ENCODE peak calls at places on chromosomes 1 and 21, in five cellular contexts. T, K, R, Y and V are unnamed samples.

GRCh38 chr21:45551316-45551715 is 9.1 kb upstream of the SLC19A1 start:
- DNase-seq in T (no peak), K (peak; percentile 75), R (peak; percentile 91), Y (no peak), V (no peak)

GRCh38 chr1:95084317-95085176 is 11.8 kb upstream of the ALG14 start:
- DNase-seq in T (peak; percentile 49), K (peak; percentile 28), R (peak; percentile 21), Y (peak; percentile 76), V (no peak)

GRCh38 chr1:67804710-67805109 is 28.6 kb downstream of the GNG12 start:
- DNase-seq in T (no peak), K (no peak), R (no peak), Y (peak; percentile 31), V (no peak)

GRCh38 chr21:25370311-25370744 is 237.0 kb downstream of the MRPL39 start:
- DNase-seq in T (no peak), K (peak; percentile 7), R (peak; percentile 99), Y (peak; percentile 57), V (no peak)

GRCh38 chr1:113809651-113810602 is 2.3 kb downstream of the RSBN1 start:
- DNase-seq in T (no peak), K (peak; percentile 87), R (peak; percentile 50), Y (no peak), V (no peak)

GRCh38 chr1:58739851-58740466 is 40.1 kb upstream of the MYSM1 start:
- DNase-seq in T (no peak), K (peak; percentile 62), R (peak; percentile 71), Y (peak; percentile 53), V (peak; percentile 52)

GRCh38 chr1:68116643-68117235 is 66.3 kb upstream of the DIRAS3 start:
- DNase-seq in T (no peak), K (peak; percentile 59), R (peak; percentile 61), Y (peak; percentile 53), V (peak; percentile 49)

GRCh38 chr1:3460653-3461237 is 6.3 kb downstream of the ARHGEF16 start:
- DNase-seq in T (no peak), K (peak; percentile 48), R (no peak), Y (no peak), V (no peak)

GRCh38 chr1:94236021-94236491 is 1.3 kb downstream of the ARHGAP29 start:
- DNase-seq in T (no peak), K (no peak), R (peak; percentile 8), Y (peak; percentile 39), V (peak; percentile 15)

GRCh38 chr1:59076612-59077011 is 220.3 kb upstream of the FGGY start:
- DNase-seq in T (no peak), K (peak; percentile 21), R (peak; percentile 34), Y (no peak), V (no peak)

GRCh38 chr1:8285103-8285502 is 32.8 kb upstream of the SLC45A1 start:
- DNase-seq in T (no peak), K (no peak), R (no peak), Y (no peak), V (no peak)

GRCh38 chr21:46128106-46128982 is 27.0 kb downstream of the FTCD start:
- DNase-seq in T (no peak), K (peak; percentile 12), R (no peak), Y (no peak), V (no peak)

GRCh38 chr1:21238141-21238800 is 52.0 kb downstream of the ECE1 start:
- DNase-seq in T (no peak), K (peak; percentile 30), R (peak; percentile 84), Y (peak; percentile 44), V (no peak)

GRCh38 chr1:47568763-47569162 is 130.9 kb downstream of the FOXD2 start:
- DNase-seq in T (no peak), K (no peak), R (no peak), Y (no peak), V (no peak)

GRCh38 chr1:79551321-79551720 is 544.8 kb upstream of the ADGRL4 start:
- DNase-seq in T (no peak), K (no peak), R (peak; percentile 52), Y (no peak), V (no peak)

GRCh38 chr1:40928699-40929098 is 50.8 kb upstream of the CTPS1 start:
- DNase-seq in T (no peak), K (no peak), R (no peak), Y (no peak), V (no peak)

GRCh38 chr21:31446206-31446900 is 102.3 kb upstream of the TIAM1 start:
- DNase-seq in T (no peak), K (no peak), R (no peak), Y (no peak), V (no peak)

GRCh38 chr1:110630770-110631663 is 24.9 kb upstream of the KCNA2 start:
- DNase-seq in T (peak; percentile 88), K (peak; percentile 42), R (peak; percentile 46), Y (peak; percentile 80), V (peak; percentile 69)

GRCh38 chr21:39313042-39313456 is 383 bp downstream of the BRWD1 start:
- DNase-seq in T (peak; percentile 46), K (peak; percentile 7), R (no peak), Y (no peak), V (peak; percentile 26)

GRCh38 chr21:46039891-46040660 is 57.8 kb upstream of the COL6A2 start:
- DNase-seq in T (no peak), K (no peak), R (no peak), Y (no peak), V (no peak)

GRCh38 chr1:240967070-240967724 is 355.2 kb upstream of the GREM2 start:
- DNase-seq in T (no peak), K (no peak), R (peak; percentile 0), Y (peak; percentile 57), V (no peak)

GRCh38 chr1:5982868-5983267 is 9.4 kb downstream of the NPHP4 start:
- DNase-seq in T (no peak), K (peak; percentile 53), R (no peak), Y (no peak), V (no peak)

GRCh38 chr1:36323636-36324321 is at the start of gene EVA1B:
- DNase-seq in T (peak; percentile 89), K (peak; percentile 92), R (peak; percentile 82), Y (peak; percentile 87), V (peak; percentile 50)

GRCh38 chr1:166855558-166855957 is 16.3 kb downstream of the POGK start:
- DNase-seq in T (no peak), K (no peak), R (no peak), Y (no peak), V (no peak)

GRCh38 chr1:160261526-160261877 is 847 bp downstream of the DCAF8 start:
- DNase-seq in T (no peak), K (peak; percentile 97), R (peak; percentile 91), Y (peak; percentile 88), V (peak; percentile 23)

GRCh38 chr1:112579801-112580510 is 39.0 kb downstream of the ST7L start:
- DNase-seq in T (no peak), K (peak; percentile 45), R (peak; percentile 79), Y (no peak), V (no peak)

GRCh38 chr1:12433323-12434053 is 184.5 kb downstream of the DHRS3 start:
- DNase-seq in T (peak; percentile 33), K (peak; percentile 27), R (peak; percentile 67), Y (peak; percentile 94), V (peak; percentile 56)

GRCh38 chr1:2242814-2243725 is 15.0 kb downstream of the SKI start:
- DNase-seq in T (peak; percentile 25), K (no peak), R (no peak), Y (no peak), V (no peak)

DNA sequence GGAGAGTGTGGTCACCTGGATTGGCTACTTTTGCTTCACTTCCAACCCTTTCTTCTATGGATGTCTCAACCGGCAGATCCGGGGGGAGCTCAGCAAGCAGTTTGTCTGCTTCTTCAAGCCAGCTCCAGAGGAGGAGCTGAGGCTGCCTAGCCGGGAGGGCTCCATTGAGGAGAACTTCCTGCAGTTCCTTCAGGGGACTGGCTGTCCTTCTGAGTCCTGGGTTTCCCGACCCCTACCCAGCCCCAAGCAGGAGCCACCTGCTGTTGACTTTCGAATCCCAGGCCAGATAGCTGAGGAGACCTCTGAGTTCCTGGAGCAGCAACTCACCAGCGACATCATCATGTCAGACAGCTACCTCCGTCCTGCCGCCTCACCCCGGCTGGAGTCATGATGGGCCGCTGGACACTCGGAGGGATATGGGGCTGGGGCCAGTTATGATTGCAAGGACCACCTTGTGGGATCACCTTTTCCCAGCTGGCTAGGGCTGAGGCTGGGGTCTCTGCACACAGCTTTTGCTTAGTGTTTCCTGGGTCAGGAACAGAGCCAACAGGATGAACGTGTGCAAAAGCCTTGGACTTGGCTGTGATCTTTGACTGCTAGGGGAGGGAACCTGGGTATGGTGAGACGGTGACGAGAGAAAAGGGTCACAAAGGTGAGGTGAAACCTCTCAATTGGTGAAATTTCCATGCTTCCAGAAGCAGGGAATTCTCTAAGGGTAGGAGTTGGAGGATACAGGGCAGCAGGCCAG is 4.3 kb upstream of the GNAI3 start:
- DNase-seq in T (no peak), K (no peak), R (no peak), Y (peak; percentile 35), V (no peak)
- H3K4ac ChIP-seq in T (no peak overlapping the region), K (no peak overlapping the region), R (no peak overlapping the region), Y (no peak overlapping the region), V (no peak overlapping the region)

GRCh38 chr21:44028287-44028659 is 16.2 kb downstream of the TRAPPC10 start:
- DNase-seq in T (no peak), K (no peak), R (no peak), Y (no peak), V (no peak)
- H3K4ac ChIP-seq in T (no peak overlapping the region), K (no peak overlapping the region), R (no peak overlapping the region), Y (no peak overlapping the region), V (no peak overlapping the region)

GRCh38 chr1:198157241-198157846 is 546 bp downstream of the NEK7 start:
- DNase-seq in T (peak; percentile 92), K (peak; percentile 97), R (peak; percentile 97), Y (peak; percentile 98), V (peak; percentile 86)

GRCh38 chr1:198160946-198161614 is 4.3 kb downstream of the NEK7 start:
- DNase-seq in T (no peak), K (no peak), R (no peak), Y (no peak), V (no peak)

GRCh38 chr1:198157847-198158765 is 1.3 kb downstream of the NEK7 start:
- DNase-seq in T (peak; percentile 39), K (no peak), R (peak; percentile 57), Y (peak; percentile 73), V (peak; percentile 20)

GRCh38 chr1:198156745-198157240 is at the start of gene NEK7:
- DNase-seq in T (peak; percentile 83), K (peak; percentile 90), R (peak; percentile 78), Y (peak; percentile 90), V (peak; percentile 75)

DNA sequence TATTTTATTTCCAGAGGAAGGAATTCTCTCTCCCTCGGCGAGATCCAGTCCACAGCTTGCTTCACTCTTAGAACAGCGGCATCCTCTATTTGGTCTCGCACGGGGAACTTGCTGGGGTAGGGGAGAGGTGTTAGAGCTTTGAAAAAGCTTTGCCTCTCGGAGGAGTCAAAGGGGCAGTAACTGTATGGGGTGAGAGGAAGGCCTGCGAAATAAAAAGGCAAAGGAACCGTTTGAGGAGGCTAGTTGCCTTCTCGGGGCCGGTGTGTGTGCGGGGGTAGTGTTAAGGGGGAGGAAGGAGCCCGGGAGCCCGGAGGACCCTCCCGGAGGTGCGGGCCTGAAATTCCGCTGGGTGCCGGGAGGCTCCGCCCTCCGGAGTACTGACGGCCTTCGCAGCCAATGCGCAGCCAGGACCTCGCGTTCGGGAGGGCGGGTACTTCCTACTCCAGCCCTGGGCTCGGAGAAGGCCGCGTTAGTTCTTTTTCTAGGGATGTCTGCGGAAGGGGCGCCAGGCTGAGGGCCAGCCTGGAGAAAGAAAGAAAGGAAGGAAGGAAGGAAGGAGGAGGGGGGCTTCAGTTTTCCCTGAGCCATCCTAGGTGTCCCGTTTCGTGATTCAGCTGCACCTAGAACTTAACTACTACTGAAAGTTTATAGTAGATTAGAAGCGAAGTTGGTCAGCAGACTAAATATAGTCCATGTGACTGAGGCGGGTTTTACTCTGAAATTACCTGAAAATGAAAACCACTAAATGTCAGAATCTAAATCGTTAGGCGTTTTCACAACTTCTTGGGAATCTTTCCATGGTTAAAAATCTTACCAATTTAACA is 2.2 kb downstream of the NEK7 start:
- DNase-seq in T (peak; percentile 92), K (peak; percentile 91), R (peak; percentile 88), Y (peak; percentile 95), V (peak; percentile 86)
- H3K4ac ChIP-seq in T (no peak overlapping the region), K (peak overlapping the region; percentile 85), R (peak overlapping the region; percentile 86), Y (no peak overlapping the region), V (no peak overlapping the region)

GRCh38 chr1:1083181-1084027 is 9.3 kb upstream of the RNF223 start:
- DNase-seq in T (no peak), K (no peak), R (no peak), Y (no peak), V (no peak)
- H3K4ac ChIP-seq in T (no peak overlapping the region), K (no peak overlapping the region), R (no peak overlapping the region), Y (no peak overlapping the region), V (no peak overlapping the region)